ENCODE peak calls at places on chromosomes 13 and 19, in six cellular contexts. V is left ventricle myocardium inferior, Q is suprapubic skin, Y is endothelial cell of umbilical vein, N is heart right ventricle, K is tibial nerve. B is an unnamed sample.

GRCh38 chr19:51559240-51559639 is 11.8 kb upstream of the ZNF175 start:
- DNase-seq in V (no peak), Q (no peak), Y (no peak), N (no peak), K (no peak), B (no peak)

GRCh38 chr19:18109731-18110671 is 12.4 kb downstream of the MAST3 start:
- DNase-seq in V (peak), Q (no peak), Y (no peak), N (peak), K (no peak), B (no peak)

GRCh38 chr13:28316129-28316528 is 177.8 kb downstream of the PAN3 start:
- DNase-seq in V (no peak), Q (no peak), Y (no peak), N (no peak), K (no peak), B (no peak)

GRCh38 chr19:28908941-28909340 is 304.0 kb downstream of the UQCRFS1 start:
- DNase-seq in V (no peak), Q (no peak), Y (no peak), N (no peak), K (no peak), B (no peak)

GRCh38 chr19:46704379-46705076 is 12.4 kb downstream of the PRKD2 start:
- DNase-seq in V (peak), Q (no peak), Y (peak), N (peak), K (peak), B (no peak)

GRCh38 chr19:47110521-47111080 is 3.0 kb downstream of the ZC3H4 start:
- DNase-seq in V (no peak), Q (no peak), Y (peak), N (no peak), K (no peak), B (no peak)

GRCh38 chr13:44884076-44884729 is 105.1 kb downstream of the NUFIP1 start:
- DNase-seq in V (no peak), Q (no peak), Y (peak), N (no peak), K (no peak), B (no peak)

GRCh38 chr13:103145476-103145875 is 79.3 kb upstream of the SLC10A2 start:
- DNase-seq in V (no peak), Q (no peak), Y (no peak), N (no peak), K (no peak), B (peak)

GRCh38 chr13:102359264-102359663 is 42.6 kb downstream of the FGF14 start:
- DNase-seq in V (no peak), Q (no peak), Y (no peak), N (no peak), K (no peak), B (no peak)

GRCh38 chr13:82096256-82096655 is 1755.3 kb upstream of the SPRY2 start:
- DNase-seq in V (no peak), Q (no peak), Y (no peak), N (no peak), K (no peak), B (no peak)

GRCh38 chr13:43333176-43333575 is 309.8 kb downstream of the DNAJC15 start:
- DNase-seq in V (no peak), Q (no peak), Y (no peak), N (no peak), K (no peak), B (peak)

GRCh38 chr13:111508902-111509509 is 188.6 kb downstream of the TEX29 start:
- DNase-seq in V (no peak), Q (peak), Y (no peak), N (no peak), K (no peak), B (no peak)

GRCh38 chr13:38872693-38873092 is 117.9 kb downstream of the STOML3 start:
- DNase-seq in V (no peak), Q (no peak), Y (peak), N (peak), K (no peak), B (no peak)

GRCh38 chr13:31413531-31413930 is 213.8 kb downstream of the B3GLCT start:
- DNase-seq in V (no peak), Q (no peak), Y (no peak), N (no peak), K (no peak), B (no peak)

GRCh38 chr19:49327878-49328544 is 3.0 kb upstream of the SLC6A16 start:
- DNase-seq in V (no peak), Q (no peak), Y (peak), N (no peak), K (no peak), B (no peak)

GRCh38 chr13:32983058-32983457 is 33.2 kb upstream of the KL start:
- DNase-seq in V (no peak), Q (no peak), Y (no peak), N (no peak), K (no peak), B (no peak)

GRCh38 chr13:20035130-20035529 is 76.6 kb downstream of the ZMYM2 start:
- DNase-seq in V (no peak), Q (no peak), Y (no peak), N (no peak), K (no peak), B (no peak)

DNA sequence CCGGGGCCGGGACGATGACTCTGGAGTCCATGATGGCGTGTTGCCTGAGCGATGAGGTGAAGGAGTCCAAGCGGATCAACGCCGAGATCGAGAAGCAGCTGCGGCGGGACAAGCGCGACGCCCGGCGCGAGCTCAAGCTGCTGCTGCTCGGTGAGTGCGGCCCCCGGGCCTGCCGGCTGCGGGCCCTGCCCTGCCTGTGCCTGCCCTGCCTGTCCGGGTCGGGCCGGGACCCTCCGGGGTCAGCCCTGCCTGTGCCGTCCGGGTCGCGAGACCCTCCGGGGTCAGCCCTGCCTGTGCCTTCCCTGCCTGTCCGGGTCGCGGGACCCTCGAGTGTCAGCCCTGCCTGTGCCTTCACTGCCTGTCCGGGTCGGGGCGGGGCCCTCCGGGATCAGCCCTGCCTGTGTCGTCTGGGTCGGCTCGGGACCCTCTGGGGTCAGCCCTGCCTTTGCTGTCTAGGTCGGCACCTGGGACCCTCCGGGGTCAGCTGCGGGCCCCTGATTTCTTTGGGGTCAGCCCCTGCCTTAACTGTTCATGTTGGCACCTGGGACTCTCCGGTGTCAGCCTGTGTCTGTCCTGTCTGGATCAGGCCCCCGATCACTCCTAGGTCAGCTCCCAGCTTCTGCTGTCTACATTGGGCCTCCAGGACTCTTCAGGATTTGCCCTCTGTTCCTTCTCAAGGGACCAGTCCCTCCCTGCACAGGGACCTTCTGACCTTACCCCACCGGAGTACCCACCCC is 644 bp downstream of the GNA11 start:
- DNase-seq in V (no peak), Q (peak), Y (no peak), N (no peak), K (no peak), B (no peak)
- H3K27ac ChIP-seq in V (peak), Q (peak), Y (peak), N (peak), K (peak), B (no peak)

GRCh38 chr19:37594982-37595382 is 306 bp downstream of the ZNF540 start:
- DNase-seq in V (peak), Q (peak), Y (no peak), N (peak), K (peak), B (peak)
- H3K27ac ChIP-seq in V (peak), Q (peak), Y (no peak), N (peak), K (peak), B (peak)

GRCh38 chr19:44356383-44357111 is at the start of gene ZNF112:
- DNase-seq in V (peak), Q (peak), Y (peak), N (peak), K (peak), B (peak)
- H3K27ac ChIP-seq in V (peak), Q (no peak), Y (no peak), N (peak), K (peak), B (no peak)

GRCh38 chr19:16851031-16851712 is 22.0 kb downstream of the SIN3B start:
- DNase-seq in V (no peak), Q (no peak), Y (no peak), N (no peak), K (no peak), B (no peak)

GRCh38 chr19:16849168-16849567 is 20.0 kb downstream of the SIN3B start:
- DNase-seq in V (no peak), Q (no peak), Y (no peak), N (no peak), K (no peak), B (peak)

GRCh38 chr19:16850133-16850532 is 20.9 kb downstream of the SIN3B start:
- DNase-seq in V (no peak), Q (no peak), Y (no peak), N (no peak), K (no peak), B (no peak)

GRCh38 chr19:16856091-16856490 is 26.9 kb downstream of the SIN3B start:
- DNase-seq in V (no peak), Q (no peak), Y (peak), N (no peak), K (no peak), B (no peak)

GRCh38 chr19:16853066-16853465 is 23.9 kb downstream of the SIN3B start:
- DNase-seq in V (no peak), Q (no peak), Y (no peak), N (no peak), K (no peak), B (no peak)
- H3K27ac ChIP-seq in V (no peak), Q (no peak), Y (no peak), N (no peak), K (no peak), B (no peak)

DNA sequence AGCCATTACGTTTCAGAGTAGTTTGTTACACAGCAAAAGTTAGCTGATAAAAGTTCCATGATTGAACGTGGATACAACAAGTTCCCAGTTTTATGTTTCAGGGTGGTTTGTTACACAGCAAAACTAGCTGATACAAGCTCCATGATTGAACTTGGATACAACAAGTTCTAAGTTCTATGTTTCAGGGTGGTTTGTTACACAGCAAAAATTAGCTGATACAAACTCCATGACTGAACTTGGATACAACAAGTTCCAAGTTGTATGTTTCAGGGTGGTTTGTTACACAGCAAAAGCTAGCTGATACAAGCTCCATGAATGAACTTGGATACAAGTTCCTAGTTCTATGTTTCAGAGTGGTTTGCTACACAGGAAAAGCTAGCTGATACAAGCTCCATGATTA is 47.6 kb downstream of the INSR start:
- DNase-seq in V (no peak), Q (no peak), Y (no peak), N (no peak), K (no peak), B (no peak)
- H3K27ac ChIP-seq in V (no peak), Q (peak), Y (no peak), N (peak), K (no peak), B (peak)